ENCODE peak calls at places on chromosome 22, in nine cellular contexts. R is AG04450; X is OCI-LY7; J is NT2/D1; Y is stimulated activated CD8-positive, alpha-beta memory T cell treated with anti-CD3 and anti-CD28 coated beads, Interleukin-7, amount 100 ng/mL, for 4 hours; D is cerebellar nuclear complex; T is stimulated activated CD4-positive, alpha-beta T cell treated with anti-CD3 and anti-CD28 coated beads, Interleukin-15, amount 100 ng/mL, for 48 hours; V is T-cell; Z is NCI-H774. S is an unnamed sample.

GRCh38 chr22:39266398-39267030 is 21.7 kb upstream of the PDGFB start:
- DNase-seq in R (no peak), X (no peak), J (no peak), Y (no peak), D (no peak), T (peak), V (no peak), Z (no peak), S (no peak)

GRCh38 chr22:44219101-44219870 is 38.6 kb downstream of the PARVG start:
- DNase-seq in R (no peak), X (no peak), J (no peak), Y (no peak), D (no peak), T (no peak), V (no peak), Z (no peak), S (no peak)

GRCh38 chr22:50693462-50693861 is 20.8 kb downstream of the SHANK3 start:
- DNase-seq in R (no peak), X (no peak), J (no peak), Y (no peak), D (no peak), T (no peak), V (no peak), Z (no peak), S (no peak)

GRCh38 chr22:41286639-41287091 is 678 bp upstream of the RANGAP1 start:
- DNase-seq in R (no peak), X (peak), J (no peak), Y (peak), D (no peak), T (peak), V (peak), Z (no peak), S (no peak)

GRCh38 chr22:23380911-23381310 is 199.2 kb downstream of the IGLL1 start:
- DNase-seq in R (no peak), X (no peak), J (no peak), Y (no peak), D (no peak), T (no peak), V (no peak), Z (no peak), S (no peak)

GRCh38 chr22:37804886-37805857 is 2.6 kb upstream of the GCAT start:
- DNase-seq in R (no peak), X (no peak), J (no peak), Y (peak), D (no peak), T (peak), V (peak), Z (peak), S (no peak)

GRCh38 chr22:48278620-48279464 is 1516.4 kb downstream of the TBC1D22A start:
- DNase-seq in R (no peak), X (no peak), J (no peak), Y (no peak), D (no peak), T (no peak), V (no peak), Z (no peak), S (no peak)

GRCh38 chr22:35065796-35066218 is at the start of gene ISX:
- DNase-seq in R (no peak), X (no peak), J (no peak), Y (no peak), D (no peak), T (no peak), V (no peak), Z (no peak), S (no peak)

GRCh38 chr22:41976961-41977566 is 7.8 kb downstream of the SEPTIN3 start:
- DNase-seq in R (no peak), X (no peak), J (no peak), Y (no peak), D (no peak), T (no peak), V (no peak), Z (no peak), S (no peak)

GRCh38 chr22:38414009-38414395 is 41.0 kb downstream of the KCNJ4 start:
- DNase-seq in R (no peak), X (no peak), J (no peak), Y (no peak), D (no peak), T (no peak), V (no peak), Z (no peak), S (no peak)

GRCh38 chr22:40044870-40045834 is 50.4 kb downstream of the FAM83F start:
- DNase-seq in R (no peak), X (peak), J (no peak), Y (peak), D (no peak), T (peak), V (peak), Z (peak), S (no peak)

GRCh38 chr22:23495614-23496444 is 84.3 kb downstream of the IGLL1 start:
- DNase-seq in R (no peak), X (peak), J (no peak), Y (no peak), D (no peak), T (no peak), V (no peak), Z (no peak), S (no peak)